ENCODE peak calls at places on chromosomes 7 and 10, in six cellular contexts. G is body of pancreas, Q is colonic mucosa, O is keratinocyte, J is PC-9, I is iPS DF 6.9. D is an unnamed sample. For H3K4me1 and H3K9me3, the result is how much of the 10 kb centered on the place peaks cover.

GRCh38 chr10:107103174-107104025 is 61.1 kb downstream of the SORCS1 start:
- DNase-seq in G (peak), Q (no peak), O (no peak), J (no peak), I (no peak), D (peak)

GRCh38 chr7:28381466-28381865 is 30.9 kb upstream of the CREB5 start:
- DNase-seq in G (no peak), Q (no peak), O (no peak), J (no peak), I (no peak), D (no peak)

GRCh38 chr10:117751259-117751658 is 208.7 kb downstream of the EMX2 start:
- DNase-seq in G (no peak), Q (no peak), O (no peak), J (no peak), I (no peak), D (no peak)

GRCh38 chr10:49628599-49628998 is 14.8 kb downstream of the CHAT start:
- DNase-seq in G (no peak), Q (no peak), O (no peak), J (no peak), I (no peak), D (no peak)

GRCh38 chr10:97689637-97690036 is 2.6 kb upstream of the AVPI1 start:
- DNase-seq in G (peak), Q (no peak), O (peak), J (peak), I (no peak), D (peak)

GRCh38 chr10:102832987-102833386 is 4.2 kb downstream of the CYP17A1 start:
- DNase-seq in G (no peak), Q (no peak), O (no peak), J (no peak), I (no peak), D (no peak)

GRCh38 chr7:36967387-36967786 is 243.1 kb upstream of the AOAH start:
- DNase-seq in G (peak), Q (peak), O (no peak), J (peak), I (peak), D (peak)

GRCh38 chr10:126060232-126060935 is 164.0 kb downstream of the FANK1 start:
- DNase-seq in G (peak), Q (no peak), O (no peak), J (no peak), I (no peak), D (peak)

GRCh38 chr7:1049006-1049741 is 4.8 kb downstream of the GPR146 start:
- DNase-seq in G (no peak), Q (no peak), O (no peak), J (no peak), I (no peak), D (no peak)

GRCh38 chr10:70906953-70907618 is 18.7 kb upstream of the PCBD1 start:
- DNase-seq in G (no peak), Q (no peak), O (no peak), J (no peak), I (no peak), D (no peak)

GRCh38 chr7:112001089-112001826 is 204.9 kb downstream of the DOCK4 start:
- DNase-seq in G (no peak), Q (no peak), O (peak), J (peak), I (no peak), D (peak)

GRCh38 chr7:111091623-111092370 is 870 bp downstream of the LRRN3 start:
- DNase-seq in G (no peak), Q (no peak), O (no peak), J (no peak), I (no peak), D (no peak)

GRCh38 chr10:118594392-118595063 is 920 bp downstream of the PRLHR start:
- DNase-seq in G (peak), Q (peak), O (no peak), J (no peak), I (peak), D (peak)

GRCh38 chr10:62012318-62012717 is 110.8 kb downstream of the ARID5B start:
- DNase-seq in G (no peak), Q (no peak), O (no peak), J (no peak), I (no peak), D (no peak)
- H3K4me1 ChIP-seq in G (under half), Q (under half), O (under half), J (under half), I (under half), D (under half)

GRCh38 chr7:77330169-77330882 is 85.8 kb downstream of the GSAP start:
- DNase-seq in G (no peak), Q (no peak), O (no peak), J (no peak), I (no peak), D (peak)
- H3K27ac ChIP-seq in G (no peak), Q (no peak), O (no peak), J (no peak), I (no peak), D (no peak)

DNA sequence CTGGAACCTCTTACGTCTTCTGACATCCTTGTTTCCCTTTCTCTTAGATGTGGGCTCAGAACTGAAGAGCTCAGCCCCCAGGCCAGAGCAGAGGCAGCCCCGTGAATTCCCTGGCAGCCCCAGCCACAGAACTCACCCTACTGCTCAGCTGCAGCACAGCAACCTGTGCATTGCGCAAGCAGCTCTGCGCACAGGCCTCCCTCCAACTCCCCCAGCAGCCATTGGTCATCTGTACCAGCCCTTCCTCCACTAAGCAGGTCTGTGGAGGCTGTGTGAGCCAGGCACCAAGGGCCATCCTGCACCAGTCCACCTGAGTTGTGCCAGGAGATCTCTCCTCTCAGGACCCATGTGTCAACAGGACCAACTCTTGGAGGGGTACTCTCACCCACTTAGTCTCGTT is 54.5 kb downstream of the ZNF33B start:
- DNase-seq in G (no peak), Q (no peak), O (no peak), J (no peak), I (no peak), D (no peak)
- H3K9me3 ChIP-seq in G (under half), Q (under half), O (under half), J (under half), I (under half), D (under half)

DNA sequence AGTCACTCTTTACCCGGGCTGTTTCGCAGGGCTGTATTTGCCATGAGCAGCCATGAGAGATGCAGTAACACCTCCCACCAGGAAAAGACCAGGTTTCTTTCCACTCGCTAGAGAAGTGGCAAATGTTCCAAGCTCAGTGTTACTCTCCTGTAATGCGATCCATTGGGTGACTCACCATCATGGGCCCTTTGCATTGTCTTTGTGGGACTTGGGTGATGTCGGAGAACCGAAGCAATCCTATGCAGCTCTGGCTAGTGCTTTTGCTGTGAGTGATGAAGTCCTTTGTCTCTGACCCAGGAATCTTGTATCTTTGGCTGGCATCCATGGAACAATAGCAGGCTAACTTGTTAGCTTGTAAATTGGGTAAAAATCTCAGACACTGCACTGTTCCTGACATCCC is 40.0 kb downstream of the GHRHR start:
- DNase-seq in G (no peak), Q (no peak), O (no peak), J (no peak), I (no peak), D (no peak)
- H3K4me1 ChIP-seq in G (under half), Q (under half), O (under half), J (under half), I (under half), D (under half)

GRCh38 chr10:101442456-101442800 is 88.5 kb downstream of the BTRC start:
- DNase-seq in G (no peak), Q (no peak), O (no peak), J (no peak), I (no peak), D (no peak)
- H3K27ac ChIP-seq in G (no peak), Q (no peak), O (no peak), J (no peak), I (no peak), D (no peak)

GRCh38 chr10:37552881-37553280 is 304.5 kb downstream of the ZNF248 start:
- DNase-seq in G (no peak), Q (no peak), O (no peak), J (no peak), I (no peak), D (no peak)

GRCh38 chr10:37549054-37549453 is 308.4 kb downstream of the ZNF248 start:
- DNase-seq in G (no peak), Q (no peak), O (no peak), J (no peak), I (no peak), D (no peak)
- H3K9me3 ChIP-seq in G (under half), Q (under half), O (under half), J (under half), I (under half), D (under half)